ENCODE peak calls at places on chromosomes 6 and 20, in ten cellular contexts. One of them, this sample, is unnamed.

GRCh38 chr20:17810847-17811604 is 111.3 kb downstream of the BANF2 start:
- DNase-seq in RWPE1: no peak
- DNase-seq in WTC11: no peak
- DNase-seq in fibroblast of the aortic adventitia: no peak
- DNase-seq in GM12864: no peak
- DNase-seq in tibial artery: no peak
- DNase-seq in Calu3: no peak
- DNase-seq in breast epithelium: no peak
- DNase-seq in ovary: no peak
- DNase-seq in left lung: peak; percentile 23
- DNase-seq in this sample: no peak

GRCh38 chr6:218153-219018 is 73.9 kb upstream of the DUSP22 start:
- DNase-seq in ovary: no peak
- DNase-seq in breast epithelium: no peak
- DNase-seq in RWPE1: no peak
- DNase-seq in WTC11: no peak
- DNase-seq in GM12864: no peak
- DNase-seq in left lung: no peak
- DNase-seq in fibroblast of the aortic adventitia: no peak
- DNase-seq in Calu3: no peak
- DNase-seq in tibial artery: no peak
- DNase-seq in this sample: no peak

GRCh38 chr6:106536863-106537262 is 92.4 kb downstream of the RTN4IP1 start:
- DNase-seq in left lung: no peak
- DNase-seq in RWPE1: no peak
- DNase-seq in ovary: no peak
- DNase-seq in WTC11: no peak
- DNase-seq in tibial artery: no peak
- DNase-seq in breast epithelium: no peak
- DNase-seq in Calu3: no peak
- DNase-seq in fibroblast of the aortic adventitia: peak; percentile 44
- DNase-seq in GM12864: no peak
- DNase-seq in this sample: no peak

GRCh38 chr6:31791324-31792089 is 4.0 kb downstream of the VARS1 start:
- DNase-seq in Calu3: peak; percentile 78
- DNase-seq in RWPE1: no peak
- DNase-seq in breast epithelium: no peak
- DNase-seq in fibroblast of the aortic adventitia: peak; percentile 54
- DNase-seq in tibial artery: no peak
- DNase-seq in WTC11: peak; percentile 83
- DNase-seq in ovary: no peak
- DNase-seq in left lung: no peak
- DNase-seq in GM12864: no peak
- DNase-seq in this sample: peak; percentile 73

GRCh38 chr6:36094786-36095496 is 35.4 kb upstream of the MAPK13 start:
- DNase-seq in breast epithelium: peak; percentile 83
- DNase-seq in Calu3: peak; percentile 87
- DNase-seq in fibroblast of the aortic adventitia: peak; percentile 82
- DNase-seq in WTC11: peak; percentile 77
- DNase-seq in tibial artery: peak; percentile 84
- DNase-seq in RWPE1: peak; percentile 74
- DNase-seq in GM12864: peak; percentile 36
- DNase-seq in ovary: peak; percentile 70
- DNase-seq in left lung: peak; percentile 78
- DNase-seq in this sample: peak; percentile 90

GRCh38 chr20:32976746-32977145 is 27.5 kb downstream of the SUN5 start:
- DNase-seq in breast epithelium: peak; percentile 46
- DNase-seq in left lung: no peak
- DNase-seq in fibroblast of the aortic adventitia: no peak
- DNase-seq in Calu3: no peak
- DNase-seq in WTC11: peak; percentile 2
- DNase-seq in RWPE1: no peak
- DNase-seq in ovary: no peak
- DNase-seq in GM12864: no peak
- DNase-seq in tibial artery: no peak
- DNase-seq in this sample: no peak

GRCh38 chr6:154991207-154991606 is 3.9 kb upstream of the TIAM2 start:
- DNase-seq in Calu3: no peak
- DNase-seq in fibroblast of the aortic adventitia: no peak
- DNase-seq in breast epithelium: no peak
- DNase-seq in ovary: no peak
- DNase-seq in WTC11: no peak
- DNase-seq in left lung: no peak
- DNase-seq in RWPE1: peak; percentile 47
- DNase-seq in GM12864: no peak
- DNase-seq in tibial artery: no peak
- DNase-seq in this sample: no peak

GRCh38 chr6:151097207-151097606 is 142.6 kb upstream of the AKAP12 start:
- DNase-seq in RWPE1: no peak
- DNase-seq in left lung: no peak
- DNase-seq in tibial artery: no peak
- DNase-seq in fibroblast of the aortic adventitia: no peak
- DNase-seq in GM12864: no peak
- DNase-seq in ovary: no peak
- DNase-seq in Calu3: no peak
- DNase-seq in WTC11: no peak
- DNase-seq in breast epithelium: no peak
- DNase-seq in this sample: no peak

GRCh38 chr20:46406986-46407670 is 713 bp upstream of the ELMO2 start:
- DNase-seq in fibroblast of the aortic adventitia: no peak
- DNase-seq in GM12864: peak; percentile 46
- DNase-seq in Calu3: peak; percentile 70
- DNase-seq in breast epithelium: peak; percentile 86
- DNase-seq in WTC11: peak; percentile 22
- DNase-seq in tibial artery: peak; percentile 51
- DNase-seq in ovary: peak; percentile 39
- DNase-seq in RWPE1: peak; percentile 42
- DNase-seq in left lung: peak; percentile 78
- DNase-seq in this sample: peak; percentile 97

GRCh38 chr6:170048615-170049256 is 242.1 kb downstream of the DLL1 start:
- DNase-seq in WTC11: no peak
- DNase-seq in tibial artery: peak; percentile 60
- DNase-seq in ovary: peak; percentile 6
- DNase-seq in GM12864: no peak
- DNase-seq in fibroblast of the aortic adventitia: no peak
- DNase-seq in breast epithelium: peak; percentile 42
- DNase-seq in RWPE1: no peak
- DNase-seq in Calu3: no peak
- DNase-seq in left lung: peak; percentile 84
- DNase-seq in this sample: no peak

GRCh38 chr20:34089655-34090324 is 22.3 kb downstream of the EIF2S2 start:
- DNase-seq in GM12864: no peak
- DNase-seq in WTC11: no peak
- DNase-seq in breast epithelium: no peak
- DNase-seq in fibroblast of the aortic adventitia: no peak
- DNase-seq in left lung: no peak
- DNase-seq in tibial artery: no peak
- DNase-seq in RWPE1: no peak
- DNase-seq in ovary: no peak
- DNase-seq in Calu3: no peak
- DNase-seq in this sample: no peak

GRCh38 chr6:122476131-122476530 is 4.5 kb upstream of the SERINC1 start:
- DNase-seq in WTC11: no peak
- DNase-seq in Calu3: no peak
- DNase-seq in GM12864: no peak
- DNase-seq in RWPE1: peak; percentile 23
- DNase-seq in ovary: no peak
- DNase-seq in fibroblast of the aortic adventitia: peak; percentile 42
- DNase-seq in left lung: no peak
- DNase-seq in tibial artery: no peak
- DNase-seq in breast epithelium: no peak
- DNase-seq in this sample: no peak

GRCh38 chr6:122471107-122472021 is at the start of gene SERINC1:
- DNase-seq in WTC11: peak; percentile 88
- DNase-seq in RWPE1: peak; percentile 90
- DNase-seq in GM12864: peak; percentile 77
- DNase-seq in tibial artery: peak; percentile 95
- DNase-seq in ovary: peak; percentile 94
- DNase-seq in left lung: peak; percentile 96
- DNase-seq in Calu3: peak; percentile 88
- DNase-seq in breast epithelium: peak; percentile 93
- DNase-seq in fibroblast of the aortic adventitia: peak; percentile 97
- DNase-seq in this sample: peak; percentile 96

DNA sequence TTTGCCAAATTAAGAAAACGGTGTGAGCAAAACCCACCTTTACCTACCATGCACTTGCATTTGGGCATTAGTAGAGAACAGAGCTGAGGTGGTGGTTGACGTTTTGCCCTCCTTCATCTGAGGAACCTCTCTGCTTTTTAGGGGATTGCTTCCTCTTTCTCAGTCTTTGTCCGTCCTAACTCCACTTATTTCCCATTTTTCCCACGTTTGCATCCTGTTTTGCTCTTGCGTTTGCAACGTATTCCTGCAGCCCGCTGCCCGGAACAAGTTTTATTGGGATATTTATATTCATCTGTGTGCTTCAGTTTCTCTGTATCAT is 374 bp upstream of the SERINC1 start:
- DNase-seq in tibial artery: no peak
- DNase-seq in fibroblast of the aortic adventitia: no peak
- DNase-seq in Calu3: no peak
- DNase-seq in ovary: no peak
- DNase-seq in breast epithelium: no peak
- DNase-seq in RWPE1: no peak
- DNase-seq in WTC11: no peak
- DNase-seq in left lung: no peak
- DNase-seq in GM12864: no peak
- DNase-seq in this sample: no peak
- TF ChIP-seq CTCF in tibial artery: no peak
- TF ChIP-seq CTCF in fibroblast of the aortic adventitia: no peak
- TF ChIP-seq CTCF in Calu3: no peak
- TF ChIP-seq CTCF in ovary: no peak
- TF ChIP-seq CTCF in breast epithelium: no peak
- TF ChIP-seq CTCF in RWPE1: no peak
- TF ChIP-seq CTCF in WTC11: no peak
- TF ChIP-seq CTCF in left lung: no peak
- TF ChIP-seq CTCF in GM12864: no peak
- TF ChIP-seq CTCF in this sample: no peak

GRCh38 chr6:167245586-167245985 is 45.5 kb upstream of the UNC93A start:
- DNase-seq in WTC11: no peak
- DNase-seq in tibial artery: no peak
- DNase-seq in left lung: no peak
- DNase-seq in breast epithelium: no peak
- DNase-seq in fibroblast of the aortic adventitia: no peak
- DNase-seq in GM12864: no peak
- DNase-seq in Calu3: no peak
- DNase-seq in ovary: no peak
- DNase-seq in RWPE1: no peak
- DNase-seq in this sample: no peak

GRCh38 chr6:167252271-167252670 is 38.8 kb upstream of the UNC93A start:
- DNase-seq in ovary: no peak
- DNase-seq in left lung: no peak
- DNase-seq in breast epithelium: no peak
- DNase-seq in GM12864: no peak
- DNase-seq in WTC11: no peak
- DNase-seq in fibroblast of the aortic adventitia: no peak
- DNase-seq in Calu3: no peak
- DNase-seq in RWPE1: no peak
- DNase-seq in tibial artery: no peak
- DNase-seq in this sample: no peak

GRCh38 chr6:167244991-167245390 is 46.1 kb upstream of the UNC93A start:
- DNase-seq in Calu3: no peak
- DNase-seq in fibroblast of the aortic adventitia: no peak
- DNase-seq in breast epithelium: no peak
- DNase-seq in WTC11: no peak
- DNase-seq in tibial artery: no peak
- DNase-seq in ovary: no peak
- DNase-seq in left lung: no peak
- DNase-seq in GM12864: no peak
- DNase-seq in RWPE1: no peak
- DNase-seq in this sample: no peak

GRCh38 chr6:167244064-167244949 is 46.8 kb upstream of the UNC93A start:
- DNase-seq in WTC11: no peak
- DNase-seq in ovary: no peak
- DNase-seq in RWPE1: no peak
- DNase-seq in GM12864: no peak
- DNase-seq in left lung: no peak
- DNase-seq in breast epithelium: no peak
- DNase-seq in tibial artery: no peak
- DNase-seq in Calu3: no peak
- DNase-seq in fibroblast of the aortic adventitia: no peak
- DNase-seq in this sample: no peak

DNA sequence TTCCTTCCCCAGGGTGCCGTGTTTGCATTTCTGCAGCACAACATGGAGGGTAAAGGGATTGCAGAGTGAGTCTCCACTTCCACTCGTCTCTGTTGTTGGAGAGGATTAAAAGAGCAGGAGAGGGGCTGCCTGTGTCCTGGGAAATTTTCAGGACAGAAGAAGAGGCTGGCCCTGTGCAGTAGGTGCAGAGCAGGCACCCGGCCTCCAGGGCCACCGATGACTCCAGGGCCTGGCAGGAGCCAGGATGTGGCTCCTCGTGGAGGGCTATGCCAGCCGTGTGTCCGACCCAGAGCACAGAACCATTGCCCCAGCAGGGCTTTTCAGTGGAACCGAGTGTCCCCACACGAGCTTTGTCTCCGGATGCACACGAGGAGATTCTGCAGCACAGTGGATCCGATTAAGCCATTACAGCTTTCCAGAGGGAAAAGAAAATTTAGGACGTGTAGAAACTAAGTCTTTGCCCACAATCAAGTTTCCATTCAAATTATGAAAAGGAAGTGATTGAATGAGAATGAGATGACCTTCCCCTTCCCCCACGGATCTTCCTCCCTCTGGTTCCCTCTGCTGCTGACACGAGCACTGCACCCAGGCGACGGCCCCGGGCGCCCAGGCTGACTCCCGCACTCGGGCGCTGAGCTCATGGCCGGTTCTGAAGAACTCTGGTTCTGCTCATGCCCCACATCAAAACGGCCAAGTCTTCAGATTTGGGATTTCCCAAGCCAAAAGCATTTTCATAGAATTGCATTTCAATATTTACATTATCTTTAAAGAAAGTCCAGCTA is 43.1 kb upstream of the UNC93A start:
- DNase-seq in ovary: no peak
- DNase-seq in WTC11: no peak
- DNase-seq in left lung: no peak
- DNase-seq in RWPE1: no peak
- DNase-seq in Calu3: no peak
- DNase-seq in tibial artery: no peak
- DNase-seq in fibroblast of the aortic adventitia: no peak
- DNase-seq in GM12864: no peak
- DNase-seq in breast epithelium: no peak
- DNase-seq in this sample: no peak
- TF ChIP-seq CTCF in ovary: no peak
- TF ChIP-seq CTCF in WTC11: no peak
- TF ChIP-seq CTCF in left lung: no peak
- TF ChIP-seq CTCF in RWPE1: no peak
- TF ChIP-seq CTCF in Calu3: no peak
- TF ChIP-seq CTCF in tibial artery: no peak
- TF ChIP-seq CTCF in fibroblast of the aortic adventitia: no peak
- TF ChIP-seq CTCF in GM12864: no peak
- TF ChIP-seq CTCF in breast epithelium: no peak
- TF ChIP-seq CTCF in this sample: no peak

GRCh38 chr6:158565482-158566040 is 5.7 kb downstream of the TMEM181 start:
- DNase-seq in RWPE1: no peak
- DNase-seq in ovary: no peak
- DNase-seq in fibroblast of the aortic adventitia: no peak
- DNase-seq in left lung: no peak
- DNase-seq in tibial artery: no peak
- DNase-seq in Calu3: no peak
- DNase-seq in breast epithelium: peak; percentile 28
- DNase-seq in WTC11: no peak
- DNase-seq in GM12864: no peak
- DNase-seq in this sample: no peak
- TF ChIP-seq CTCF in RWPE1: no peak
- TF ChIP-seq CTCF in ovary: no peak
- TF ChIP-seq CTCF in fibroblast of the aortic adventitia: peak; percentile 1
- TF ChIP-seq CTCF in left lung: no peak
- TF ChIP-seq CTCF in tibial artery: no peak
- TF ChIP-seq CTCF in Calu3: no peak
- TF ChIP-seq CTCF in breast epithelium: no peak
- TF ChIP-seq CTCF in WTC11: no peak
- TF ChIP-seq CTCF in GM12864: peak; percentile 25
- TF ChIP-seq CTCF in this sample: no peak

GRCh38 chr6:24492475-24492874 is 2.3 kb upstream of the ALDH5A1 start:
- DNase-seq in RWPE1: no peak
- DNase-seq in GM12864: no peak
- DNase-seq in tibial artery: no peak
- DNase-seq in ovary: no peak
- DNase-seq in WTC11: peak; percentile 58
- DNase-seq in fibroblast of the aortic adventitia: no peak
- DNase-seq in Calu3: peak; percentile 63
- DNase-seq in left lung: no peak
- DNase-seq in breast epithelium: no peak
- DNase-seq in this sample: peak; percentile 16
- TF ChIP-seq CTCF in RWPE1: no peak
- TF ChIP-seq CTCF in GM12864: peak; percentile 27
- TF ChIP-seq CTCF in tibial artery: no peak
- TF ChIP-seq CTCF in ovary: no peak
- TF ChIP-seq CTCF in WTC11: no peak
- TF ChIP-seq CTCF in fibroblast of the aortic adventitia: peak; percentile 16
- TF ChIP-seq CTCF in Calu3: no peak
- TF ChIP-seq CTCF in left lung: no peak
- TF ChIP-seq CTCF in breast epithelium: no peak
- TF ChIP-seq CTCF in this sample: no peak

This sample was measured in activated CD8-positive, alpha-beta T cell treated with anti-CD3 and anti-CD28 coated beads for 36 hours.